ENCODE peak calls at places on chromosomes 1 and 21, in six cellular contexts. W is A549, X is endothelial cell of umbilical vein, Y is K562, Z is GM12878, O is HepG2. A is an unnamed sample.

GRCh38 chr1:96409087-96409486 is 312.5 kb upstream of the PTBP2 start:
- DNase-seq in Z (no peak), Y (no peak), X (no peak), O (no peak), W (no peak), A (no peak)

GRCh38 chr1:214318356-214318755 is 37.4 kb downstream of the SMYD2 start:
- DNase-seq in W (no peak), Z (no peak), O (no peak), X (no peak), Y (no peak), A (peak; percentile 30)

GRCh38 chr1:13802782-13803545 is 103.0 kb downstream of the PRDM2 start:
- DNase-seq in X (no peak), W (no peak), Z (no peak), Y (no peak), O (no peak), A (no peak)

GRCh38 chr1:169326644-169327316 is 40.8 kb downstream of the NME7 start:
- DNase-seq in Z (peak; percentile 28), X (peak; percentile 83), W (no peak), O (no peak), Y (no peak), A (no peak)

GRCh38 chr1:243251544-243251943 is 3.5 kb downstream of the CEP170 start:
- DNase-seq in Z (no peak), X (peak; percentile 59), Y (no peak), W (no peak), O (no peak), A (no peak)

GRCh38 chr1:161427733-161428516 is 60.2 kb upstream of the CFAP126 start:
- DNase-seq in W (peak; percentile 51), X (peak; percentile 25), Z (peak; percentile 72), Y (peak; percentile 54), O (peak; percentile 35), A (peak; percentile 36)

GRCh38 chr21:29233611-29234540 is 64.8 kb upstream of the BACH1 start:
- DNase-seq in W (no peak), Z (peak; percentile 76), Y (no peak), X (no peak), O (no peak), A (no peak)

GRCh38 chr1:8194481-8195227 is 123.3 kb upstream of the SLC45A1 start:
- DNase-seq in W (peak; percentile 82), Y (peak; percentile 18), Z (no peak), X (peak; percentile 67), O (peak; percentile 62), A (no peak)

GRCh38 chr1:176501596-176501995 is 38.6 kb downstream of the PAPPA2 start:
- DNase-seq in W (no peak), Z (no peak), Y (no peak), X (no peak), O (no peak), A (no peak)

GRCh38 chr1:59699227-59699847 is 115.4 kb upstream of the HOOK1 start:
- DNase-seq in Z (no peak), W (peak; percentile 30), Y (peak; percentile 53), O (peak; percentile 48), X (peak; percentile 62), A (peak; percentile 75)

GRCh38 chr1:87089070-87089736 is 174.8 kb downstream of the HS2ST1 start:
- DNase-seq in O (no peak), X (no peak), W (no peak), Y (no peak), Z (no peak), A (no peak)

GRCh38 chr1:59063501-59063900 is 233.4 kb upstream of the FGGY start:
- DNase-seq in Z (no peak), X (peak; percentile 64), Y (no peak), W (no peak), O (no peak), A (no peak)

GRCh38 chr1:180951881-180952656 is 39.4 kb downstream of the KIAA1614 start:
- DNase-seq in Z (no peak), Y (no peak), W (no peak), O (no peak), X (no peak), A (no peak)

GRCh38 chr21:42527489-42528158 is 14.0 kb downstream of the SLC37A1 start:
- DNase-seq in W (no peak), Z (peak; percentile 80), Y (no peak), X (no peak), O (no peak), A (no peak)

GRCh38 chr1:31689394-31689793 is 14.4 kb downstream of the COL16A1 start:
- DNase-seq in W (no peak), X (no peak), O (no peak), Z (no peak), Y (no peak), A (no peak)

GRCh38 chr1:180912211-180912800 is 391 bp upstream of the KIAA1614 start:
- DNase-seq in Z (no peak), O (no peak), X (no peak), W (no peak), Y (no peak), A (no peak)

GRCh38 chr1:69737527-69738176 is 169.9 kb downstream of the LRRC7 start:
- DNase-seq in W (peak; percentile 2), X (peak; percentile 70), O (peak; percentile 61), Y (peak; percentile 40), Z (peak; percentile 11), A (peak; percentile 67)

GRCh38 chr1:38246955-38247952 is 200.7 kb upstream of the POU3F1 start:
- DNase-seq in O (peak; percentile 46), Y (no peak), X (peak; percentile 84), Z (no peak), W (no peak), A (no peak)

GRCh38 chr21:45580576-45581321 is 38.5 kb upstream of the SLC19A1 start:
- DNase-seq in W (no peak), Y (peak; percentile 10), O (no peak), X (no peak), Z (no peak), A (no peak)

GRCh38 chr1:1081311-1082238 is 7.5 kb upstream of the RNF223 start:
- DNase-seq in Y (no peak), X (no peak), W (no peak), O (no peak), Z (no peak), A (no peak)

GRCh38 chr1:24392982-24393645 is 20.5 kb downstream of the STPG1 start:
- DNase-seq in X (peak; percentile 10), Y (peak; percentile 3), Z (no peak), O (no peak), W (no peak), A (no peak)

GRCh38 chr1:16727190-16728111 is 12.9 kb upstream of the RNU1-4 start:
- DNase-seq in Y (peak; percentile 39), W (peak; percentile 53), X (peak; percentile 39), O (peak; percentile 57), Z (peak; percentile 42), A (peak; percentile 77)

GRCh38 chr1:115671176-115672062 is 29.6 kb downstream of the VANGL1 start:
- DNase-seq in X (no peak), W (peak; percentile 20), Z (no peak), O (peak; percentile 13), Y (no peak), A (peak; percentile 33)

GRCh38 chr21:20999567-21000169 is 1.5 kb downstream of the NCAM2 start:
- DNase-seq in X (peak; percentile 46), Z (no peak), O (peak; percentile 9), Y (peak; percentile 50), W (no peak), A (peak; percentile 35)

GRCh38 chr1:226149806-226150205 is 36.7 kb downstream of the ACBD3 start:
- DNase-seq in W (no peak), O (peak; percentile 55), X (no peak), Z (no peak), Y (no peak), A (peak; percentile 30)

GRCh38 chr21:43928230-43928607 is 63.2 kb downstream of the AGPAT3 start:
- DNase-seq in Z (no peak), Y (no peak), W (no peak), O (no peak), X (no peak), A (no peak)

GRCh38 chr21:43927591-43928229 is 62.7 kb downstream of the AGPAT3 start:
- DNase-seq in O (no peak), X (no peak), Y (peak; percentile 57), W (no peak), Z (no peak), A (no peak)

GRCh38 chr21:43929217-43929971 is 64.4 kb downstream of the AGPAT3 start:
- DNase-seq in W (no peak), O (no peak), Y (no peak), X (no peak), Z (no peak), A (no peak)

GRCh38 chr21:43930074-43930847 is 65.2 kb downstream of the AGPAT3 start:
- DNase-seq in W (no peak), O (no peak), X (no peak), Y (no peak), Z (no peak), A (no peak)

GRCh38 chr21:43928726-43929125 is 63.7 kb downstream of the AGPAT3 start:
- DNase-seq in X (no peak), W (no peak), Z (no peak), Y (no peak), O (no peak), A (no peak)
- TF ChIP-seq MYC in X (no peak), W (no peak), Z (no peak), Y (no peak), O (no peak), A (no peak)

DNA sequence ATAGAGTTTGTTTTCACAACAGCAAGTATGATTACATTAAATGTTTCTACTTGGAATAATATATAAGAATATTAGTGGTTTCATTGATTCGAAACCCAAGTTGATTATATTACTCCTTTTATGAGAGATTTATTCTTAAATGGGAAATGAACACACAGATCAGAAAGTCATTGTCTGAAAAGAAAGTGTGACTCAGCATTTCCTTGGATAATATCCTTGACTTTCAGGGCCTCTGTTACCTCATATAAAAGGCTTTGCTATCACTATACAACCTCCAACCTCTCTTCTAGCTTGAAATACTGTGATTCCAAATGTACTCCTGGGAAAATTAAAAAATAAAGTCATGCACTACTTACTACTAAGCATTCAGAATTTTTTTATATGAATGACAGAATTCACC is 295.3 kb upstream of the LYPLAL1 start:
- DNase-seq in O (no peak), X (peak; percentile 85), Y (no peak), Z (no peak), W (no peak), A (peak; percentile 40)
- TF ChIP-seq MYC in O (no peak), X (no peak), Y (no peak), Z (no peak), W (no peak), A (no peak)

GRCh38 chr1:19036701-19037605 is 80.5 kb upstream of the IFFO2 start:
- DNase-seq in W (no peak), O (no peak), Z (no peak), Y (no peak), X (no peak), A (no peak)
- TF ChIP-seq MYC in W (no peak), O (no peak), Z (no peak), Y (no peak), X (no peak), A (no peak)

DNA sequence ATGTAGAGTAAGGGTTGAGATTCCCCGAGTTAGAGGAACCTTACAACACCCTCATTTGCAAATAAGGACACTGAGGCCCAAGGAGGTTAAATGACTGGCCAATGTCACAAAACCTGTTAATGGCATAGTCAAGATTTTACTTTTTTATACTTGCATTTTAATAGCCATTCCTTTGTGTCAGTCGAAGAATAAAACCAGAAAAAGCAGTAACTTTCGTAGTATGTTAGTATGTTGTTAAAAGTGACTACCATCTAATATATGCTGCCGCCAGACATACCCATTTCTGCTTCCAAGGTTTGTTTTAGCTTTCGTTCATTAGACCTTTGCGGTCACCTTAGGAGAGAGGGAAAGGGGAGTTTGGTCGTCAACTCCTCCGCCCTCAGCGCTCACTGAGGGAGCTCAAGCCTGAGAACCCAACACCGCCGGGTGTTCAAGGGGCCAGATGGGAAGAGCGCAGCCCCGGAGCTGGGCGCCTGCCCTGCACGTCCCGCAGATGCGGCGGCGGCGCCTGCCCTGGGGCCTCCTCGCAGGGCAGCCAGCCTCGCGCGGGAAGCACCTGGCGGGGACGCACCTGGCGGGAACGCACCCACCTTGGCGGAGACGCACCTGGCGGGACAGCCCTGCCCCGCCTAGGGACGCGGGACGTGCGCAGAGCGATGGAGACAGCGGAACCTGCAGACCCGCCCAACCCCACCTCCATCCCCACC is 466 bp downstream of the VPS26C start:
- DNase-seq in O (peak; percentile 27), Y (no peak), X (peak; percentile 51), Z (no peak), W (no peak), A (peak; percentile 64)
- TF ChIP-seq MYC in O (no peak), Y (no peak), X (no peak), Z (peak; percentile 15), W (no peak), A (no peak)